ENCODE peak calls at places on chromosomes 2 and 18, in six cellular contexts. W is WTC11; Y is stimulated activated CD4-positive, alpha-beta T cell treated with anti-CD3 and anti-CD28 coated beads, Interleukin-4, amount 100 ng/mL, for 48 hours; O is T-helper 2 cell; J is HCT116; G is PC-3. R is an unnamed sample.

GRCh38 chr2:37892436-37893114 is 32.5 kb upstream of the RMDN2 start:
- DNase-seq in W (no peak), Y (no peak), O (no peak), J (no peak), G (no peak), R (no peak)

GRCh38 chr2:143209570-143210445 is 80.6 kb downstream of the ARHGAP15 start:
- DNase-seq in W (no peak), Y (no peak), O (no peak), J (no peak), G (no peak), R (no peak)

GRCh38 chr18:79749251-79750191 is 48.2 kb upstream of the KCNG2 start:
- DNase-seq in W (no peak), Y (no peak), O (no peak), J (no peak), G (no peak), R (no peak)

GRCh38 chr18:30248061-30248460 is 794.5 kb downstream of the DSC3 start:
- DNase-seq in W (no peak), Y (no peak), O (no peak), J (no peak), G (no peak), R (no peak)

GRCh38 chr2:196336715-196337617 is 165.6 kb upstream of the STK17B start:
- DNase-seq in W (no peak), Y (no peak), O (no peak), J (no peak), G (peak; percentile 70), R (no peak)

GRCh38 chr18:50611529-50611941 is 51.6 kb downstream of the MAPK4 start:
- DNase-seq in W (no peak), Y (no peak), O (no peak), J (no peak), G (no peak), R (no peak)

GRCh38 chr2:42008241-42008911 is 39.4 kb upstream of the PKDCC start:
- DNase-seq in W (no peak), Y (no peak), O (no peak), J (no peak), G (no peak), R (no peak)

GRCh38 chr2:150639917-150640538 is 152.6 kb upstream of the RND3 start:
- DNase-seq in W (no peak), Y (no peak), O (no peak), J (no peak), G (no peak), R (no peak)

GRCh38 chr18:54218299-54218698 is 6.2 kb downstream of the MBD2 start:
- DNase-seq in W (no peak), Y (no peak), O (no peak), J (no peak), G (no peak), R (no peak)

GRCh38 chr18:6811816-6812215 is 82.3 kb downstream of the ARHGAP28 start:
- DNase-seq in W (no peak), Y (no peak), O (no peak), J (no peak), G (no peak), R (no peak)

GRCh38 chr2:96802281-96802595 is 13.8 kb upstream of the CNNM3 start:
- DNase-seq in W (no peak), Y (peak; percentile 45), O (peak; percentile 33), J (no peak), G (no peak), R (peak; percentile 18)

GRCh38 chr2:142742301-142743214 is 134.9 kb upstream of the KYNU start:
- DNase-seq in W (no peak), Y (no peak), O (no peak), J (no peak), G (peak; percentile 24), R (no peak)

GRCh38 chr2:113328043-113328442 is 49.3 kb upstream of the PAX8 start:
- DNase-seq in W (no peak), Y (no peak), O (no peak), J (no peak), G (peak; percentile 11), R (no peak)

GRCh38 chr18:35136248-35136647 is 95.0 kb downstream of the MAPRE2 start:
- DNase-seq in W (no peak), Y (no peak), O (no peak), J (no peak), G (no peak), R (no peak)

GRCh38 chr2:30503007-30503691 is 56.1 kb downstream of the LCLAT1 start:
- DNase-seq in W (no peak), Y (no peak), O (no peak), J (no peak), G (no peak), R (no peak)

GRCh38 chr2:147099845-147100244 is 745.0 kb upstream of the ACVR2A start:
- DNase-seq in W (no peak), Y (no peak), O (no peak), J (no peak), G (peak; percentile 81), R (no peak)